ENCODE peak calls at places on chromosomes 2 and 18, in nine cellular contexts. One of them, this sample, is unnamed.

GRCh38 chr18:22169889-22170420 is 566 bp downstream of the GATA6 start:
- DNase-seq in right cardiac atrium: peak; percentile 80
- DNase-seq in Caco-2: no peak
- DNase-seq in heart right ventricle: peak; percentile 52
- DNase-seq in osteocyte: no peak
- DNase-seq in EL: no peak
- DNase-seq in RWPE1: peak; percentile 43
- DNase-seq in GM10248: no peak
- DNase-seq in NCI-H1436: no peak
- DNase-seq in this sample: no peak

GRCh38 chr2:37326285-37326684 is 1.7 kb upstream of the PRKD3 start:
- DNase-seq in right cardiac atrium: no peak
- DNase-seq in Caco-2: peak; percentile 29
- DNase-seq in heart right ventricle: no peak
- DNase-seq in osteocyte: no peak
- DNase-seq in EL: peak; percentile 82
- DNase-seq in RWPE1: peak; percentile 60
- DNase-seq in GM10248: no peak
- DNase-seq in NCI-H1436: no peak
- DNase-seq in this sample: peak; percentile 60

GRCh38 chr2:57368190-57368589 is 678.4 kb upstream of the VRK2 start:
- DNase-seq in right cardiac atrium: no peak
- DNase-seq in Caco-2: no peak
- DNase-seq in heart right ventricle: no peak
- DNase-seq in osteocyte: no peak
- DNase-seq in EL: no peak
- DNase-seq in RWPE1: peak; percentile 21
- DNase-seq in GM10248: no peak
- DNase-seq in NCI-H1436: no peak
- DNase-seq in this sample: no peak

GRCh38 chr2:121055088-121055487 is 229.9 kb downstream of the TFCP2L1 start:
- DNase-seq in right cardiac atrium: no peak
- DNase-seq in Caco-2: no peak
- DNase-seq in heart right ventricle: no peak
- DNase-seq in osteocyte: no peak
- DNase-seq in EL: no peak
- DNase-seq in RWPE1: no peak
- DNase-seq in GM10248: no peak
- DNase-seq in NCI-H1436: no peak
- DNase-seq in this sample: no peak

GRCh38 chr2:19536136-19536535 is 177.7 kb upstream of the OSR1 start:
- DNase-seq in right cardiac atrium: no peak
- DNase-seq in Caco-2: no peak
- DNase-seq in heart right ventricle: no peak
- DNase-seq in osteocyte: no peak
- DNase-seq in EL: peak; percentile 20
- DNase-seq in RWPE1: no peak
- DNase-seq in GM10248: no peak
- DNase-seq in NCI-H1436: no peak
- DNase-seq in this sample: no peak

GRCh38 chr2:32553829-32554432 is 73.9 kb upstream of the TTC27 start:
- DNase-seq in right cardiac atrium: no peak
- DNase-seq in Caco-2: peak; percentile 35
- DNase-seq in heart right ventricle: no peak
- DNase-seq in osteocyte: no peak
- DNase-seq in EL: peak; percentile 47
- DNase-seq in RWPE1: peak; percentile 44
- DNase-seq in GM10248: peak; percentile 66
- DNase-seq in NCI-H1436: no peak
- DNase-seq in this sample: no peak

GRCh38 chr18:8617907-8618306 is 8.7 kb downstream of the RAB12 start:
- DNase-seq in right cardiac atrium: no peak
- DNase-seq in Caco-2: no peak
- DNase-seq in heart right ventricle: no peak
- DNase-seq in osteocyte: no peak
- DNase-seq in EL: no peak
- DNase-seq in RWPE1: no peak
- DNase-seq in GM10248: no peak
- DNase-seq in NCI-H1436: no peak
- DNase-seq in this sample: no peak

GRCh38 chr18:7878265-7879173 is 311.4 kb downstream of the PTPRM start:
- DNase-seq in right cardiac atrium: no peak
- DNase-seq in Caco-2: no peak
- DNase-seq in heart right ventricle: no peak
- DNase-seq in osteocyte: no peak
- DNase-seq in EL: peak; percentile 25
- DNase-seq in RWPE1: no peak
- DNase-seq in GM10248: no peak
- DNase-seq in NCI-H1436: peak; percentile 36
- DNase-seq in this sample: no peak

GRCh38 chr2:97995026-97995733 is 568 bp downstream of the TMEM131 start:
- DNase-seq in right cardiac atrium: peak; percentile 80
- DNase-seq in Caco-2: no peak
- DNase-seq in heart right ventricle: peak; percentile 57
- DNase-seq in osteocyte: peak; percentile 86
- DNase-seq in EL: peak; percentile 44
- DNase-seq in RWPE1: peak; percentile 43
- DNase-seq in GM10248: peak; percentile 73
- DNase-seq in NCI-H1436: no peak
- DNase-seq in this sample: peak; percentile 15

GRCh38 chr18:79681484-79682387 is 2.1 kb downstream of the CTDP1 start:
- DNase-seq in right cardiac atrium: no peak
- DNase-seq in Caco-2: no peak
- DNase-seq in heart right ventricle: no peak
- DNase-seq in osteocyte: no peak
- DNase-seq in EL: no peak
- DNase-seq in RWPE1: no peak
- DNase-seq in GM10248: no peak
- DNase-seq in NCI-H1436: no peak
- DNase-seq in this sample: no peak

GRCh38 chr2:120347387-120348010 is 1.6 kb downstream of the INHBB start:
- DNase-seq in right cardiac atrium: no peak
- DNase-seq in Caco-2: no peak
- DNase-seq in heart right ventricle: no peak
- DNase-seq in osteocyte: no peak
- DNase-seq in EL: peak; percentile 18
- DNase-seq in RWPE1: no peak
- DNase-seq in GM10248: no peak
- DNase-seq in NCI-H1436: no peak
- DNase-seq in this sample: no peak

GRCh38 chr18:25862881-25863600 is 227.4 kb downstream of the SS18 start:
- DNase-seq in right cardiac atrium: no peak
- DNase-seq in Caco-2: no peak
- DNase-seq in heart right ventricle: no peak
- DNase-seq in osteocyte: no peak
- DNase-seq in EL: no peak
- DNase-seq in RWPE1: no peak
- DNase-seq in GM10248: no peak
- DNase-seq in NCI-H1436: no peak
- DNase-seq in this sample: no peak

GRCh38 chr2:42238644-42239288 is 69.6 kb downstream of the EML4 start:
- DNase-seq in right cardiac atrium: peak; percentile 41
- DNase-seq in Caco-2: peak; percentile 78
- DNase-seq in heart right ventricle: no peak
- DNase-seq in osteocyte: no peak
- DNase-seq in EL: peak; percentile 13
- DNase-seq in RWPE1: no peak
- DNase-seq in GM10248: no peak
- DNase-seq in NCI-H1436: no peak
- DNase-seq in this sample: no peak

GRCh38 chr18:24209558-24209957 is 70.7 kb downstream of the CABYR start:
- DNase-seq in right cardiac atrium: no peak
- DNase-seq in Caco-2: no peak
- DNase-seq in heart right ventricle: no peak
- DNase-seq in osteocyte: no peak
- DNase-seq in EL: peak; percentile 22
- DNase-seq in RWPE1: no peak
- DNase-seq in GM10248: no peak
- DNase-seq in NCI-H1436: no peak
- DNase-seq in this sample: no peak

GRCh38 chr2:39991298-39991697 is 212.2 kb upstream of the THUMPD2 start:
- DNase-seq in right cardiac atrium: no peak
- DNase-seq in Caco-2: no peak
- DNase-seq in heart right ventricle: no peak
- DNase-seq in osteocyte: no peak
- DNase-seq in EL: peak; percentile 56
- DNase-seq in RWPE1: no peak
- DNase-seq in GM10248: no peak
- DNase-seq in NCI-H1436: no peak
- DNase-seq in this sample: no peak

GRCh38 chr2:238130696-238131628 is 7.5 kb upstream of the KLHL30 start:
- DNase-seq in right cardiac atrium: peak; percentile 48
- DNase-seq in Caco-2: no peak
- DNase-seq in heart right ventricle: peak; percentile 7
- DNase-seq in osteocyte: no peak
- DNase-seq in EL: no peak
- DNase-seq in RWPE1: no peak
- DNase-seq in GM10248: no peak
- DNase-seq in NCI-H1436: no peak
- DNase-seq in this sample: no peak

GRCh38 chr2:11495844-11496271 is 29.9 kb upstream of the E2F6 start:
- DNase-seq in right cardiac atrium: no peak
- DNase-seq in Caco-2: no peak
- DNase-seq in heart right ventricle: peak; percentile 23
- DNase-seq in osteocyte: peak; percentile 73
- DNase-seq in EL: no peak
- DNase-seq in RWPE1: no peak
- DNase-seq in GM10248: no peak
- DNase-seq in NCI-H1436: no peak
- DNase-seq in this sample: no peak

This sample was measured in tibial nerve.